ENCODE peak calls at places on chromosome 4, in eight cellular contexts. Y is thoracic aorta, R is cardiac fibroblast, A is astrocyte, M is A549, S is astrocyte of the spinal cord, P is AG10803, Z is neural progenitor cell. N is an unnamed sample.

GRCh38 chr4:188242041-188242440 is 102.8 kb downstream of the TRIML1 start:
- DNase-seq in S (no peak), Z (no peak), M (no peak), R (no peak), A (no peak), Y (no peak), P (no peak), N (no peak)

GRCh38 chr4:186037692-186038658 is 31.0 kb upstream of the TLR3 start:
- DNase-seq in Z (peak; percentile 72), S (peak; percentile 86), A (peak; percentile 54), R (peak; percentile 91), Y (no peak), M (peak; percentile 26), P (peak; percentile 83), N (no peak)

GRCh38 chr4:139470295-139470694 is 16.4 kb downstream of the RAB33B start:
- DNase-seq in M (no peak), R (no peak), Y (no peak), Z (no peak), A (no peak), S (no peak), P (no peak), N (no peak)

GRCh38 chr4:101730291-101731117 is 60.0 kb upstream of the BANK1 start:
- DNase-seq in S (peak; percentile 72), P (peak; percentile 79), A (peak; percentile 66), M (peak; percentile 6), Y (peak; percentile 3), Z (peak; percentile 69), R (peak; percentile 79), N (no peak)

GRCh38 chr4:71026086-71026485 is 32.6 kb downstream of the DCK start:
- DNase-seq in M (peak; percentile 14), S (peak; percentile 77), Y (no peak), A (peak; percentile 80), Z (no peak), P (peak; percentile 81), R (peak; percentile 68), N (peak; percentile 39)

GRCh38 chr4:127709456-127709855 is 20.7 kb upstream of the SLC25A31 start:
- DNase-seq in M (no peak), Y (no peak), Z (no peak), S (no peak), A (peak; percentile 50), P (peak; percentile 9), R (peak; percentile 15), N (no peak)

GRCh38 chr4:73479323-73479722 is 2.2 kb upstream of the AFM start:
- DNase-seq in Z (no peak), Y (no peak), A (no peak), M (no peak), R (no peak), P (no peak), S (no peak), N (no peak)

GRCh38 chr4:173651651-173652282 is 121.7 kb upstream of the HAND2 start:
- DNase-seq in Z (no peak), A (no peak), Y (no peak), R (no peak), P (no peak), S (no peak), M (no peak), N (no peak)

GRCh38 chr4:186554485-186554884 is 882 bp downstream of the MTNR1A start:
- DNase-seq in M (peak; percentile 28), Z (peak; percentile 72), Y (no peak), A (peak; percentile 16), R (peak; percentile 32), P (peak; percentile 17), S (no peak), N (no peak)

GRCh38 chr4:114563536-114564315 is 34.9 kb upstream of the UGT8 start:
- DNase-seq in Z (no peak), A (peak; percentile 68), R (no peak), M (no peak), S (peak; percentile 60), P (peak; percentile 0), Y (no peak), N (peak; percentile 1)

GRCh38 chr4:38753021-38753806 is 29.6 kb downstream of the TLR10 start:
- DNase-seq in Z (peak; percentile 97), R (peak; percentile 99), Y (peak; percentile 66), A (peak; percentile 99), M (no peak), S (peak; percentile 98), P (peak; percentile 100), N (peak; percentile 99)

GRCh38 chr4:2248821-2249261 is 6.9 kb upstream of the HAUS3 start:
- DNase-seq in M (no peak), R (no peak), Z (no peak), P (no peak), A (no peak), Y (no peak), S (no peak), N (no peak)

GRCh38 chr4:145609494-145610427 is 9.4 kb upstream of the MMAA start:
- DNase-seq in R (peak; percentile 85), Y (peak; percentile 26), S (peak; percentile 74), P (peak; percentile 72), Z (peak; percentile 60), A (peak; percentile 44), M (peak; percentile 10), N (no peak)

GRCh38 chr4:113300384-113301011 is 251.0 kb downstream of the ANK2 start:
- DNase-seq in R (peak; percentile 97), Z (no peak), M (peak; percentile 7), Y (no peak), A (peak; percentile 94), S (peak; percentile 88), P (peak; percentile 83), N (peak; percentile 92)

GRCh38 chr4:124943938-124944337 is 231.4 kb upstream of the ANKRD50 start:
- DNase-seq in Y (no peak), P (no peak), M (no peak), R (no peak), S (no peak), Z (no peak), A (no peak), N (no peak)

GRCh38 chr4:124948976-124949597 is 236.6 kb upstream of the ANKRD50 start:
- DNase-seq in A (peak; percentile 88), P (peak; percentile 49), S (peak; percentile 77), Y (no peak), R (peak; percentile 76), M (no peak), Z (no peak), N (peak; percentile 61)

GRCh38 chr4:124946696-124947095 is 234.2 kb upstream of the ANKRD50 start:
- DNase-seq in P (no peak), Y (no peak), Z (no peak), A (no peak), M (no peak), R (no peak), S (no peak), N (no peak)

GRCh38 chr4:124945422-124945821 is 232.9 kb upstream of the ANKRD50 start:
- DNase-seq in M (no peak), A (no peak), Y (no peak), Z (no peak), R (no peak), S (no peak), P (no peak), N (no peak)

DNA sequence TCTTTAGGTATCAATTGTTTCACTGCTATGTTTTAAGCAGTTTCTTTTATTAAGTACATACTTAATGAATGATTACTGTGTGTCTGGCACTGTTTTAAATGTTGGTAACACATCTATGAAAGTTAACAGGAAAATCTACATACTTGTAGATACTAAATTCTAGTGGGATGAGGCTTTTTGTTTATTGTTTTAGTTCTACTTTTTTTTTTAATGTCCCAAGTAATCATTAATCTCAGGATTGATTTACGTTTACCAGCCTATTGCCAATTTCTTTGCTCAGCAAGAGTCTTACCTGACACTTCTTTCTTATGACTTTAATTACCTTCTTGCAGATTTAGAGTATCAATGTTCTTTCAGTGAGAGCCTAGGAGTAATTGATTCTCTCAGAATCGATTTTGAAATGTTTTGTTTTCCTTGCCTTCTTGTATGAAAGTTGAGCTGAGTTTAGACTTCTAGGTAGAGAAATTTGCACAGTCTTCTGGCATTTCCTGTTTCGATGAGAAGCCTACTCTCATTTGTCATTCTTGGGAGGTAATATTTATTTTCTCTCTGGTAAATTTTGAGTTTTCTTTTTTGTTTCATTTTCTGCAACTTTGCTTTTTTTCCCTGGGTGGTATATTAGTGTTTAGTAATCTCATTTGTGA is 235.2 kb upstream of the ANKRD50 start:
- DNase-seq in A (peak; percentile 26), P (no peak), Y (no peak), Z (no peak), M (no peak), S (no peak), R (peak; percentile 22), N (no peak)
- H3K4me3 ChIP-seq in A (no peak overlapping the region), P (no peak overlapping the region), Y (peak overlapping the region; percentile 6), Z (no peak overlapping the region), M (no peak overlapping the region), S (no peak overlapping the region), R (no peak overlapping the region), N (no peak overlapping the region)

GRCh38 chr4:143338313-143338712 is 1.6 kb downstream of the GAB1 start:
- DNase-seq in S (peak; percentile 9), P (no peak), M (no peak), A (no peak), Z (no peak), Y (no peak), R (no peak), N (no peak)
- H3K4me3 ChIP-seq in S (no peak overlapping the region), P (peak overlapping the region; percentile 79), M (no peak overlapping the region), A (peak overlapping the region; percentile 78), Z (peak overlapping the region; percentile 71), Y (peak overlapping the region; percentile 89), R (peak overlapping the region; percentile 71), N (peak overlapping the region; percentile 84)

GRCh38 chr4:169795585-169795984 is 37.8 kb upstream of the HPF1 start:
- DNase-seq in A (peak; percentile 68), R (no peak), S (peak; percentile 23), P (peak; percentile 10), Z (no peak), M (no peak), Y (no peak), N (no peak)
- H3K4me3 ChIP-seq in A (no peak overlapping the region), R (no peak overlapping the region), S (no peak overlapping the region), P (no peak overlapping the region), Z (no peak overlapping the region), M (no peak overlapping the region), Y (no peak overlapping the region), N (no peak overlapping the region)

GRCh38 chr4:17690898-17691297 is 76.5 kb downstream of the MED28 start:
- DNase-seq in R (no peak), P (no peak), Z (no peak), A (no peak), S (no peak), M (no peak), Y (no peak), N (no peak)

GRCh38 chr4:17690135-17690534 is 75.7 kb downstream of the MED28 start:
- DNase-seq in S (no peak), R (no peak), M (no peak), Z (no peak), Y (no peak), A (no peak), P (no peak), N (no peak)

GRCh38 chr4:17681921-17682566 is 67.6 kb downstream of the MED28 start:
- DNase-seq in A (no peak), Y (no peak), M (no peak), Z (no peak), R (no peak), S (no peak), P (no peak), N (no peak)

GRCh38 chr4:17687237-17687857 is 72.9 kb downstream of the MED28 start:
- DNase-seq in Z (no peak), P (no peak), M (no peak), S (peak; percentile 21), R (no peak), Y (no peak), A (peak; percentile 16), N (no peak)

DNA sequence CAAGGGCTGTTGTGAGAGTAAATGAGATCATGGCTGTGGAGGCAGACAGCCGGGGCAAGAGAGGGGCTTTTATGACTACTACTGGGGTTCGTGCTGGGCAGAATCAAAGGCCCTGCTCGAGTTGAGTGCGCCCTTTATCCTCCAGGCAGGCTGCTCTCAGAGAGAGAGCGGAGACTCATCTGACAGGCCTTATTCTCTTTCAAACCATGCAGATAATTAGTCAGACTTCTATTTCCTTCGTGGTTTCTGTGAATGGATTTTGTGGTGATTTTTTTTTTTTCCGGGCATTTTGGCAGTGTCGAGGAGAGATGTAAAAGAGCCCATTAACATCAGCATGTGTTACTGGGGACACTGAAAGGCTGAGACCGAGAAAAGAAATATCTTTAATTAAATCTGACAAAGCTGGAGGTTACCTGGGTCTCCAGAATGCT is 73.6 kb downstream of the MED28 start:
- DNase-seq in S (peak; percentile 53), M (no peak), Y (no peak), A (peak; percentile 59), P (no peak), R (no peak), Z (peak; percentile 21), N (no peak)
- H3K4me3 ChIP-seq in S (no peak overlapping the region), M (no peak overlapping the region), Y (no peak overlapping the region), A (no peak overlapping the region), P (no peak overlapping the region), R (no peak overlapping the region), Z (no peak overlapping the region), N (no peak overlapping the region)